ENCODE peak calls at places on chromosome 14, in eight cellular contexts. G, C, L, E, Y, F, W and K are unnamed samples.

GRCh38 chr14:105070760-105071137 is 5.5 kb upstream of the GPR132 start:
- DNase-seq in Y (no peak), L (no peak), C (peak), G (no peak), E (no peak), W (no peak), F (no peak), K (no peak)

GRCh38 chr14:36313206-36313605 is 7.2 kb downstream of the MBIP start:
- DNase-seq in Y (no peak), G (no peak), C (no peak), L (no peak), W (no peak), E (no peak), F (no peak), K (no peak)

GRCh38 chr14:25237845-25238244 is 187.9 kb upstream of the STXBP6 start:
- DNase-seq in G (no peak), W (no peak), Y (no peak), E (peak), C (no peak), L (no peak), F (no peak), K (no peak)

GRCh38 chr14:38505221-38506095 is 249.6 kb upstream of the CLEC14A start:
- DNase-seq in L (peak), F (no peak), C (no peak), G (no peak), E (no peak), Y (no peak), W (peak), K (no peak)

GRCh38 chr14:54981698-54982097 is 45.2 kb downstream of the WDHD1 start:
- DNase-seq in G (no peak), C (no peak), E (no peak), W (peak), F (no peak), Y (peak), L (no peak), K (no peak)

GRCh38 chr14:23154876-23155587 is 28.4 kb downstream of the SLC7A8 start:
- DNase-seq in L (peak), F (no peak), W (peak), E (no peak), Y (peak), G (peak), C (no peak), K (peak)

GRCh38 chr14:100332797-100333196 is 9.7 kb downstream of the SLC25A47 start:
- DNase-seq in L (no peak), F (no peak), C (no peak), W (no peak), G (no peak), Y (no peak), E (no peak), K (no peak)

GRCh38 chr14:49972199-49972671 is 79.4 kb downstream of the ARF6 start:
- DNase-seq in Y (peak), F (no peak), E (no peak), L (no peak), W (peak), C (no peak), G (peak), K (peak)

GRCh38 chr14:94077111-94077821 is 3.7 kb downstream of the DDX24 start:
- DNase-seq in E (no peak), L (no peak), Y (no peak), W (no peak), G (no peak), F (no peak), C (no peak), K (no peak)

GRCh38 chr14:77026930-77027537 is 1.5 kb downstream of the IRF2BPL start:
- DNase-seq in W (peak), C (peak), E (peak), G (peak), F (peak), Y (peak), L (no peak), K (peak)

GRCh38 chr14:100692256-100692655 is 34.4 kb upstream of the DLK1 start:
- DNase-seq in Y (no peak), C (no peak), E (no peak), F (no peak), W (no peak), L (no peak), G (no peak), K (no peak)

GRCh38 chr14:86799244-86799647 is 1193.7 kb downstream of the GALC start:
- DNase-seq in Y (peak), F (no peak), C (no peak), E (no peak), G (peak), W (peak), L (peak), K (no peak)

GRCh38 chr14:50040401-50040775 is 76.0 kb downstream of the VCPKMT start:
- DNase-seq in G (no peak), C (peak), L (no peak), E (peak), W (peak), Y (peak), F (no peak), K (no peak)

GRCh38 chr14:65000868-65001600 is 14.3 kb downstream of the FNTB start:
- DNase-seq in G (no peak), E (no peak), W (peak), F (no peak), L (no peak), C (no peak), Y (no peak), K (no peak)

GRCh38 chr14:23486116-23486515 is 16.6 kb downstream of the NGDN start:
- DNase-seq in C (no peak), G (no peak), Y (no peak), W (no peak), L (no peak), E (no peak), F (no peak), K (no peak)

GRCh38 chr14:76964695-76965094 is 63.8 kb downstream of the IRF2BPL start:
- DNase-seq in G (no peak), F (no peak), Y (no peak), L (no peak), W (no peak), E (no peak), C (peak), K (no peak)

GRCh38 chr14:100342195-100342594 is 19.1 kb downstream of the SLC25A47 start:
- DNase-seq in Y (no peak), E (no peak), W (no peak), G (no peak), C (peak), L (no peak), F (no peak), K (peak)

GRCh38 chr14:95044463-95045254 is 112.7 kb downstream of the DICER1 start:
- DNase-seq in E (peak), Y (no peak), L (no peak), G (no peak), C (no peak), W (no peak), F (no peak), K (no peak)

GRCh38 chr14:89814126-89814525 is 140.4 kb downstream of the EFCAB11 start:
- DNase-seq in C (no peak), G (no peak), W (no peak), F (no peak), L (no peak), E (no peak), Y (no peak), K (no peak)

GRCh38 chr14:68684466-68685418 is 108.1 kb downstream of the ZFP36L1 start:
- DNase-seq in L (no peak), C (no peak), Y (no peak), F (no peak), W (no peak), E (no peak), G (no peak), K (peak)

GRCh38 chr14:78010688-78011087 is 159.5 kb upstream of the NRXN3 start:
- DNase-seq in C (no peak), Y (peak), E (no peak), G (no peak), F (no peak), W (no peak), L (no peak), K (no peak)

GRCh38 chr14:68665116-68665515 is 127.8 kb downstream of the ZFP36L1 start:
- DNase-seq in C (no peak), Y (peak), W (no peak), E (no peak), F (no peak), G (peak), L (no peak), K (no peak)

GRCh38 chr14:83863042-83863441 is 1666.9 kb upstream of the FLRT2 start:
- DNase-seq in L (no peak), F (no peak), C (no peak), Y (no peak), E (no peak), G (no peak), W (no peak), K (no peak)

GRCh38 chr14:68548194-68549056 is 244.4 kb downstream of the ZFP36L1 start:
- DNase-seq in E (no peak), L (peak), Y (peak), G (peak), C (no peak), W (peak), F (no peak), K (peak)

GRCh38 chr14:72818998-72819397 is 74.9 kb downstream of the DPF3 start:
- DNase-seq in Y (no peak), L (no peak), E (no peak), C (no peak), F (no peak), W (no peak), G (no peak), K (no peak)
- TF ChIP-seq CTCF in Y (no peak), L (no peak), E (no peak), C (no peak), F (no peak), W (no peak), G (no peak), K (no peak)

GRCh38 chr14:60328588-60328987 is 79.6 kb downstream of the PPM1A start:
- DNase-seq in F (no peak), W (no peak), Y (no peak), E (no peak), C (no peak), G (no peak), L (no peak), K (no peak)
- TF ChIP-seq CTCF in F (no peak), W (no peak), Y (peak), E (no peak), C (no peak), G (no peak), L (no peak), K (no peak)

GRCh38 chr14:27668531-27668930 is 1070.7 kb upstream of the NOVA1 start:
- DNase-seq in Y (no peak), E (no peak), C (no peak), L (no peak), W (no peak), F (no peak), G (no peak), K (no peak)

GRCh38 chr14:27672047-27672446 is 1074.2 kb upstream of the NOVA1 start:
- DNase-seq in E (peak), W (no peak), L (no peak), C (no peak), Y (no peak), F (no peak), G (no peak), K (no peak)
- TF ChIP-seq CTCF in E (peak), W (no peak), L (no peak), C (no peak), Y (no peak), F (no peak), G (no peak), K (no peak)

DNA sequence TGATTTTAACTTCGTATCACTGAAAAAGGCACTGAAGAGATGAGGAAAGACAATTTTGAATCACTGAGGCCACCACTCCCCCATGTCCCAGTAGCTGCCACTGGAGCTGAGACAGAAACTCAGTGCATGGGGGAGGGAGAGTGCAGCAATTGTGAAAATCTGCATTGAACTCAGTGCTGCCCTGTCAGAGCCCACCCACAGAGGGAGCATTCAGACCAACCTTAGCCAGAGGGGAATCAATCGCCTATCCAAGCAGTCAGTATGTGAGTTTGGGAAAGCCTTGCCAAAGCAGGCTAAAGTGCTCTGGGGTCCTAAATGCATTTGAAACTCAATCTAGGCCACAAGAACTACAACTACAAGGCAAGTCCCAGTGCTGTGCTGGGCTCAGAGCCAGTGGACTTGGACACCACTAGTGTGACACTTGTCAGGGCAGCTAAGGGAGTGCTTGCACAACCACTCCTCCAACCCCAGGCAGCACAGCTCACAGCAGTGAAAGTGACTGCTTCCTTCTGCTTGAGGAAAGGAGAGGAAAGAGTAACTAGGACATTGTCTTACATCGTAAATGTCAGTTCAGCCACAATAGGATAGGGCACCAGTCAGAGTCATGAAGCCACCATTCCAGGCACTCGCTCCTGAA is 13.3 kb downstream of the RNASE3 start:
- DNase-seq in C (no peak), Y (no peak), G (no peak), W (no peak), L (no peak), E (no peak), F (no peak), K (no peak)
- TF ChIP-seq CTCF in C (no peak), Y (no peak), G (no peak), W (no peak), L (no peak), E (no peak), F (no peak), K (no peak)